ENCODE peak calls at places on chromosome 13, in nine cellular contexts. One of them, this sample, is unnamed.
A peak's percentile ranks its signal among the peaks of the same experiment; 100 is the strongest.

GRCh38 chr13:113959198-113959597 is 14.7 kb downstream of the C13orf46 start:
- DNase-seq in CD4-positive, alpha-beta T cell: no peak
- DNase-seq in HFF-Myc: no peak
- DNase-seq in heart right ventricle: no peak
- DNase-seq in T-helper 1 cell: no peak
- DNase-seq in mucosa of descending colon: peak; percentile 3
- DNase-seq in adrenal gland: no peak
- DNase-seq in left ventricle myocardium inferior: no peak
- DNase-seq in CD4-positive, alpha-beta memory T cell: no peak
- DNase-seq in this sample: no peak

GRCh38 chr13:113874177-113874576 is 10.3 kb upstream of the GAS6 start:
- DNase-seq in left ventricle myocardium inferior: no peak
- DNase-seq in T-helper 1 cell: no peak
- DNase-seq in CD4-positive, alpha-beta T cell: no peak
- DNase-seq in adrenal gland: no peak
- DNase-seq in HFF-Myc: no peak
- DNase-seq in CD4-positive, alpha-beta memory T cell: no peak
- DNase-seq in heart right ventricle: no peak
- DNase-seq in mucosa of descending colon: no peak
- DNase-seq in this sample: no peak

GRCh38 chr13:44573790-44574465 is 2.2 kb downstream of the TSC22D1 start:
- DNase-seq in CD4-positive, alpha-beta T cell: no peak
- DNase-seq in CD4-positive, alpha-beta memory T cell: no peak
- DNase-seq in heart right ventricle: no peak
- DNase-seq in T-helper 1 cell: no peak
- DNase-seq in adrenal gland: no peak
- DNase-seq in HFF-Myc: peak; percentile 54
- DNase-seq in left ventricle myocardium inferior: no peak
- DNase-seq in mucosa of descending colon: no peak
- DNase-seq in this sample: no peak

GRCh38 chr13:44147222-44147621 is 226.4 kb upstream of the SERP2 start:
- DNase-seq in heart right ventricle: no peak
- DNase-seq in mucosa of descending colon: no peak
- DNase-seq in CD4-positive, alpha-beta T cell: no peak
- DNase-seq in HFF-Myc: no peak
- DNase-seq in left ventricle myocardium inferior: no peak
- DNase-seq in T-helper 1 cell: no peak
- DNase-seq in adrenal gland: no peak
- DNase-seq in CD4-positive, alpha-beta memory T cell: no peak
- DNase-seq in this sample: no peak

GRCh38 chr13:97116754-97117153 is 105.4 kb upstream of the MBNL2 start:
- DNase-seq in T-helper 1 cell: no peak
- DNase-seq in CD4-positive, alpha-beta memory T cell: no peak
- DNase-seq in HFF-Myc: no peak
- DNase-seq in mucosa of descending colon: no peak
- DNase-seq in adrenal gland: peak; percentile 55
- DNase-seq in left ventricle myocardium inferior: no peak
- DNase-seq in heart right ventricle: peak; percentile 31
- DNase-seq in CD4-positive, alpha-beta T cell: no peak
- DNase-seq in this sample: no peak

GRCh38 chr13:28754698-28755545 is 36.2 kb upstream of the SLC46A3 start:
- DNase-seq in CD4-positive, alpha-beta T cell: no peak
- DNase-seq in heart right ventricle: peak; percentile 71
- DNase-seq in CD4-positive, alpha-beta memory T cell: no peak
- DNase-seq in adrenal gland: peak; percentile 31
- DNase-seq in mucosa of descending colon: peak; percentile 31
- DNase-seq in HFF-Myc: no peak
- DNase-seq in T-helper 1 cell: no peak
- DNase-seq in left ventricle myocardium inferior: peak; percentile 36
- DNase-seq in this sample: no peak

GRCh38 chr13:50275392-50276063 is 260.3 kb downstream of the KCNRG start:
- DNase-seq in HFF-Myc: no peak
- DNase-seq in CD4-positive, alpha-beta memory T cell: no peak
- DNase-seq in left ventricle myocardium inferior: no peak
- DNase-seq in heart right ventricle: no peak
- DNase-seq in mucosa of descending colon: no peak
- DNase-seq in CD4-positive, alpha-beta T cell: no peak
- DNase-seq in T-helper 1 cell: no peak
- DNase-seq in adrenal gland: no peak
- DNase-seq in this sample: peak; percentile 42

GRCh38 chr13:110254151-110254679 is 52.7 kb downstream of the COL4A1 start:
- DNase-seq in T-helper 1 cell: no peak
- DNase-seq in mucosa of descending colon: no peak
- DNase-seq in HFF-Myc: no peak
- DNase-seq in left ventricle myocardium inferior: no peak
- DNase-seq in CD4-positive, alpha-beta memory T cell: no peak
- DNase-seq in CD4-positive, alpha-beta T cell: no peak
- DNase-seq in heart right ventricle: peak; percentile 3
- DNase-seq in adrenal gland: no peak
- DNase-seq in this sample: no peak

GRCh38 chr13:108728370-108728769 is 99.0 kb downstream of the MYO16 start:
- DNase-seq in HFF-Myc: no peak
- DNase-seq in adrenal gland: no peak
- DNase-seq in T-helper 1 cell: no peak
- DNase-seq in CD4-positive, alpha-beta T cell: no peak
- DNase-seq in CD4-positive, alpha-beta memory T cell: no peak
- DNase-seq in mucosa of descending colon: no peak
- DNase-seq in heart right ventricle: no peak
- DNase-seq in left ventricle myocardium inferior: no peak
- DNase-seq in this sample: no peak

GRCh38 chr13:50809133-50810090 is 34.1 kb downstream of the DLEU7 start:
- DNase-seq in adrenal gland: no peak
- DNase-seq in heart right ventricle: no peak
- DNase-seq in mucosa of descending colon: no peak
- DNase-seq in HFF-Myc: no peak
- DNase-seq in left ventricle myocardium inferior: no peak
- DNase-seq in CD4-positive, alpha-beta memory T cell: no peak
- DNase-seq in CD4-positive, alpha-beta T cell: no peak
- DNase-seq in T-helper 1 cell: no peak
- DNase-seq in this sample: no peak

GRCh38 chr13:27905650-27906049 is 14.2 kb upstream of the PDX1 start:
- DNase-seq in T-helper 1 cell: no peak
- DNase-seq in mucosa of descending colon: no peak
- DNase-seq in adrenal gland: no peak
- DNase-seq in CD4-positive, alpha-beta T cell: no peak
- DNase-seq in CD4-positive, alpha-beta memory T cell: no peak
- DNase-seq in HFF-Myc: peak; percentile 3
- DNase-seq in left ventricle myocardium inferior: no peak
- DNase-seq in heart right ventricle: no peak
- DNase-seq in this sample: no peak

GRCh38 chr13:54124700-54125099 is 1096.1 kb downstream of the OLFM4 start:
- DNase-seq in T-helper 1 cell: no peak
- DNase-seq in adrenal gland: no peak
- DNase-seq in heart right ventricle: no peak
- DNase-seq in CD4-positive, alpha-beta memory T cell: no peak
- DNase-seq in mucosa of descending colon: no peak
- DNase-seq in HFF-Myc: no peak
- DNase-seq in left ventricle myocardium inferior: no peak
- DNase-seq in CD4-positive, alpha-beta T cell: no peak
- DNase-seq in this sample: no peak

GRCh38 chr13:98050041-98050466 is 92.8 kb upstream of the FARP1 start:
- DNase-seq in left ventricle myocardium inferior: no peak
- DNase-seq in CD4-positive, alpha-beta T cell: no peak
- DNase-seq in mucosa of descending colon: no peak
- DNase-seq in CD4-positive, alpha-beta memory T cell: no peak
- DNase-seq in heart right ventricle: no peak
- DNase-seq in T-helper 1 cell: no peak
- DNase-seq in adrenal gland: peak; percentile 5
- DNase-seq in HFF-Myc: no peak
- DNase-seq in this sample: peak; percentile 23

GRCh38 chr13:79492313-79492798 is 11.4 kb downstream of the NDFIP2 start:
- DNase-seq in mucosa of descending colon: no peak
- DNase-seq in CD4-positive, alpha-beta memory T cell: no peak
- DNase-seq in T-helper 1 cell: no peak
- DNase-seq in adrenal gland: no peak
- DNase-seq in left ventricle myocardium inferior: no peak
- DNase-seq in CD4-positive, alpha-beta T cell: no peak
- DNase-seq in heart right ventricle: no peak
- DNase-seq in HFF-Myc: no peak
- DNase-seq in this sample: no peak

GRCh38 chr13:98214008-98214643 is 37.1 kb upstream of the RNF113B start:
- DNase-seq in adrenal gland: no peak
- DNase-seq in heart right ventricle: peak; percentile 26
- DNase-seq in CD4-positive, alpha-beta memory T cell: no peak
- DNase-seq in mucosa of descending colon: peak; percentile 40
- DNase-seq in HFF-Myc: peak; percentile 53
- DNase-seq in CD4-positive, alpha-beta T cell: no peak
- DNase-seq in left ventricle myocardium inferior: no peak
- DNase-seq in T-helper 1 cell: no peak
- DNase-seq in this sample: no peak

GRCh38 chr13:49409008-49409407 is 34.9 kb downstream of the CAB39L start:
- DNase-seq in left ventricle myocardium inferior: no peak
- DNase-seq in heart right ventricle: no peak
- DNase-seq in mucosa of descending colon: no peak
- DNase-seq in adrenal gland: no peak
- DNase-seq in CD4-positive, alpha-beta memory T cell: no peak
- DNase-seq in T-helper 1 cell: no peak
- DNase-seq in HFF-Myc: no peak
- DNase-seq in CD4-positive, alpha-beta T cell: no peak
- DNase-seq in this sample: no peak

GRCh38 chr13:81773263-81773662 is 1432.3 kb upstream of the SPRY2 start:
- DNase-seq in heart right ventricle: no peak
- DNase-seq in CD4-positive, alpha-beta memory T cell: no peak
- DNase-seq in CD4-positive, alpha-beta T cell: no peak
- DNase-seq in T-helper 1 cell: no peak
- DNase-seq in mucosa of descending colon: no peak
- DNase-seq in adrenal gland: no peak
- DNase-seq in left ventricle myocardium inferior: no peak
- DNase-seq in HFF-Myc: no peak
- DNase-seq in this sample: no peak

This sample was measured in kidney epithelial cell.